ENCODE peak calls at places on chromosomes 12 and 14, in ten cellular contexts. R is NCI-H1092 treated with DMSO at 0.1 percent for 48 hours; X is activated naive CD4-positive, alpha-beta T cell; D is AG04450; B is H54; L is CD4-positive, alpha-beta memory T cell; U is NCI-H345; Z is AG08395; Y is spleen; M is iPS DF 19.7. H is an unnamed sample.

GRCh38 chr12:15268927-15269552 is 47.8 kb upstream of the RERG start:
- DNase-seq in L (no peak), B (peak), D (peak), X (peak), M (no peak), Z (peak), R (peak), Y (no peak), U (peak), H (peak)

GRCh38 chr12:6772331-6772695 is at the start of gene LAG3:
- DNase-seq in D (no peak), R (no peak), B (no peak), X (no peak), L (peak), M (no peak), Y (no peak), U (no peak), Z (no peak), H (no peak)

GRCh38 chr12:71661977-71662522 is 1.6 kb downstream of the ZFC3H1 start:
- DNase-seq in M (no peak), Z (peak), X (no peak), D (peak), B (no peak), R (no peak), U (no peak), L (no peak), Y (no peak), H (no peak)

GRCh38 chr12:50117057-50117622 is 5.1 kb downstream of the COX14 start:
- DNase-seq in L (no peak), Z (no peak), M (no peak), R (no peak), U (no peak), D (no peak), Y (no peak), B (no peak), X (no peak), H (no peak)

GRCh38 chr12:55915481-55915856 is 12.2 kb downstream of the PYM1 start:
- DNase-seq in L (no peak), Y (no peak), D (no peak), B (no peak), M (no peak), U (no peak), Z (no peak), R (no peak), X (no peak), H (no peak)

GRCh38 chr12:72133497-72134055 is 138.6 kb upstream of the TRHDE start:
- DNase-seq in R (peak), X (no peak), B (no peak), Z (no peak), L (no peak), D (no peak), M (no peak), U (no peak), Y (no peak), H (no peak)

GRCh38 chr12:59383426-59383822 is 212.4 kb upstream of the SLC16A7 start:
- DNase-seq in Y (no peak), U (no peak), L (no peak), D (peak), X (no peak), B (no peak), Z (peak), R (no peak), M (no peak), H (peak)

GRCh38 chr12:662541-663292 is 528 bp downstream of the NINJ2 start:
- DNase-seq in R (no peak), Z (no peak), B (no peak), D (no peak), Y (no peak), L (no peak), U (no peak), X (no peak), M (no peak), H (no peak)

GRCh38 chr12:132746621-132747020 is 15.0 kb downstream of the ANKLE2 start:
- DNase-seq in Z (no peak), U (no peak), B (no peak), R (no peak), D (no peak), L (no peak), Y (no peak), X (no peak), M (no peak), H (no peak)

GRCh38 chr14:53533384-53533975 is 380.4 kb upstream of the DDHD1 start:
- DNase-seq in X (no peak), Z (no peak), B (no peak), M (no peak), U (no peak), R (no peak), D (no peak), Y (no peak), L (no peak), H (no peak)

GRCh38 chr12:39912211-39912980 is 193.5 kb downstream of the SLC2A13 start:
- DNase-seq in U (peak), B (no peak), M (no peak), X (no peak), Y (no peak), D (no peak), Z (no peak), L (no peak), R (no peak), H (no peak)

GRCh38 chr12:116201908-116202307 is 75.6 kb downstream of the MED13L start:
- DNase-seq in B (no peak), M (no peak), R (no peak), X (no peak), Z (peak), D (no peak), L (no peak), U (no peak), Y (no peak), H (no peak)

GRCh38 chr12:66552753-66553152 is 126.1 kb downstream of the GRIP1 start:
- DNase-seq in B (no peak), Z (no peak), D (no peak), L (no peak), M (no peak), Y (no peak), U (no peak), X (no peak), R (no peak), H (no peak)

GRCh38 chr14:57729208-57730187 is 136.4 kb downstream of the SLC35F4 start:
- DNase-seq in Y (no peak), U (no peak), Z (no peak), M (no peak), L (no peak), R (no peak), D (no peak), B (no peak), X (no peak), H (no peak)

GRCh38 chr12:94663702-94664101 is 13.3 kb upstream of the TMCC3 start:
- DNase-seq in U (no peak), X (no peak), M (no peak), Y (no peak), Z (no peak), D (no peak), B (no peak), L (no peak), R (no peak), H (no peak)

GRCh38 chr14:72154645-72155378 is 222.6 kb downstream of the RGS6 start:
- DNase-seq in D (no peak), U (no peak), L (no peak), R (no peak), Y (no peak), Z (no peak), X (no peak), B (no peak), M (no peak), H (no peak)

GRCh38 chr12:131250951-131251315 is 297.2 kb downstream of the ADGRD1 start:
- DNase-seq in X (no peak), M (no peak), B (no peak), Z (no peak), L (no peak), D (no peak), U (no peak), R (no peak), Y (no peak), H (no peak)

GRCh38 chr14:71803539-71804260 is 128.5 kb upstream of the RGS6 start:
- DNase-seq in M (no peak), L (no peak), Y (no peak), X (no peak), R (no peak), Z (no peak), D (peak), U (no peak), B (no peak), H (no peak)

GRCh38 chr12:105355752-105356151 is 25.3 kb downstream of the C12orf75 start:
- DNase-seq in U (no peak), Z (peak), D (peak), Y (no peak), X (no peak), L (no peak), R (no peak), B (no peak), M (no peak), H (no peak)

H was measured in fibroblast of the conjunctiva.